ENCODE peak calls at places on chromosome 22, in nine cellular contexts. M, A, O, N, D, Y, X, U and H are unnamed samples.

GRCh38 chr22:46593996-46594946 is 25.9 kb upstream of the GRAMD4 start:
- DNase-seq in Y (no peak), D (no peak), O (no peak), U (no peak), N (no peak), A (no peak), X (no peak), M (no peak), H (no peak)

GRCh38 chr22:39712081-39712480 is 141.5 kb downstream of the CACNA1I start:
- DNase-seq in Y (no peak), U (no peak), O (no peak), X (no peak), A (no peak), M (no peak), D (no peak), N (no peak), H (no peak)

GRCh38 chr22:26547426-26547825 is 35.2 kb upstream of the TFIP11 start:
- DNase-seq in O (no peak), U (no peak), X (no peak), N (no peak), Y (no peak), D (no peak), A (no peak), M (no peak), H (no peak)

GRCh38 chr22:36331912-36332622 is 55.7 kb downstream of the MYH9 start:
- DNase-seq in X (peak; percentile 42), O (no peak), A (no peak), D (no peak), N (no peak), U (peak; percentile 71), M (no peak), Y (peak; percentile 39), H (peak; percentile 68)

GRCh38 chr22:45831394-45831793 is 145.6 kb downstream of the WNT7B start:
- DNase-seq in Y (no peak), U (no peak), N (no peak), D (no peak), A (peak; percentile 10), O (no peak), M (no peak), X (no peak), H (no peak)

GRCh38 chr22:50001388-50002231 is 11.0 kb downstream of the IL17REL start:
- DNase-seq in N (no peak), A (no peak), M (no peak), D (no peak), O (no peak), X (no peak), Y (no peak), U (no peak), H (no peak)

GRCh38 chr22:38214248-38215056 is 12.7 kb downstream of the MAFF start:
- DNase-seq in A (no peak), M (peak; percentile 73), O (no peak), D (no peak), X (peak; percentile 66), U (no peak), Y (no peak), N (no peak), H (no peak)

GRCh38 chr22:43845981-43846380 is 16.3 kb downstream of the SULT4A1 start:
- DNase-seq in O (no peak), U (no peak), D (no peak), M (no peak), Y (no peak), A (no peak), N (no peak), X (no peak), H (no peak)

GRCh38 chr22:43537019-43537585 is 125.3 kb downstream of the MPPED1 start:
- DNase-seq in Y (no peak), A (no peak), N (no peak), D (no peak), O (no peak), X (no peak), U (no peak), M (no peak), H (peak; percentile 3)

GRCh38 chr22:44155115-44155514 is 25.6 kb upstream of the PARVG start:
- DNase-seq in M (no peak), U (no peak), X (no peak), O (no peak), A (no peak), Y (no peak), N (no peak), D (no peak), H (no peak)

GRCh38 chr22:29664731-29665130 is 55.1 kb upstream of the CABP7 start:
- DNase-seq in X (no peak), Y (no peak), N (no peak), O (no peak), D (no peak), M (no peak), A (no peak), U (no peak), H (no peak)

GRCh38 chr22:29072193-29072978 is 449 bp upstream of the KREMEN1 start:
- DNase-seq in Y (peak; percentile 82), M (peak; percentile 71), D (peak; percentile 72), A (peak; percentile 47), O (peak; percentile 54), U (peak; percentile 62), N (peak; percentile 56), X (peak; percentile 70), H (no peak)

GRCh38 chr22:21590809-21591641 is 23.5 kb downstream of the UBE2L3 start:
- DNase-seq in A (no peak), M (no peak), X (no peak), U (no peak), N (no peak), O (no peak), Y (no peak), D (no peak), H (no peak)

GRCh38 chr22:19917389-19918138 is 24.0 kb upstream of the COMT start:
- DNase-seq in A (no peak), N (no peak), X (no peak), U (no peak), O (no peak), M (no peak), Y (no peak), D (no peak), H (no peak)

GRCh38 chr22:49497266-49497665 is 330.4 kb downstream of the BRD1 start:
- DNase-seq in D (no peak), M (no peak), X (no peak), O (no peak), U (no peak), Y (no peak), N (no peak), A (no peak), H (no peak)

GRCh38 chr22:45597460-45598192 is 74.0 kb upstream of the ATXN10 start:
- DNase-seq in X (no peak), O (no peak), N (no peak), A (no peak), U (no peak), M (no peak), D (no peak), Y (no peak), H (no peak)

GRCh38 chr22:35477911-35478582 is 62.6 kb upstream of the RASD2 start:
- DNase-seq in X (no peak), A (peak; percentile 76), U (no peak), N (no peak), D (no peak), Y (peak; percentile 82), M (no peak), O (peak; percentile 43), H (peak; percentile 52)

GRCh38 chr22:45319319-45319675 is 9.6 kb downstream of the FAM118A start:
- DNase-seq in X (no peak), U (no peak), O (no peak), A (no peak), D (no peak), N (no peak), Y (no peak), M (no peak), H (no peak)

GRCh38 chr22:26304730-26305129 is 124.3 kb upstream of the ASPHD2 start:
- DNase-seq in M (no peak), U (no peak), D (no peak), N (no peak), O (no peak), Y (no peak), X (no peak), A (no peak), H (no peak)

GRCh38 chr22:43883012-43883661 is 8.7 kb downstream of the PNPLA5 start:
- DNase-seq in Y (peak; percentile 55), M (peak; percentile 65), O (peak; percentile 66), A (peak; percentile 52), D (no peak), N (no peak), X (peak; percentile 16), U (peak; percentile 28), H (peak; percentile 41)

GRCh38 chr22:35128637-35129036 is 62.7 kb downstream of the ISX start:
- DNase-seq in M (no peak), O (no peak), Y (no peak), N (no peak), X (no peak), U (no peak), A (no peak), D (no peak), H (no peak)

GRCh38 chr22:28600546-28601143 is 79.0 kb downstream of the TTC28 start:
- DNase-seq in U (peak; percentile 11), N (no peak), X (no peak), O (peak; percentile 52), A (no peak), M (no peak), D (no peak), Y (peak; percentile 26), H (peak; percentile 14)

GRCh38 chr22:20651286-20651685 is 122.6 kb upstream of the SERPIND1 start:
- DNase-seq in U (no peak), N (no peak), O (no peak), X (no peak), D (no peak), Y (no peak), A (no peak), M (no peak), H (no peak)

GRCh38 chr22:48483764-48484528 is 1343.7 kb downstream of the BRD1 start:
- DNase-seq in Y (no peak), O (no peak), X (no peak), M (no peak), N (no peak), D (no peak), U (no peak), A (no peak), H (no peak)

GRCh38 chr22:20319041-20319744 is 667 bp downstream of the DGCR6L start:
- DNase-seq in U (no peak), Y (no peak), M (peak; percentile 18), N (no peak), A (no peak), X (no peak), O (no peak), D (no peak), H (no peak)

GRCh38 chr22:37284807-37285355 is 2.6 kb downstream of the CYTH4 start:
- DNase-seq in A (no peak), D (no peak), Y (no peak), N (no peak), X (peak; percentile 39), O (no peak), M (no peak), U (peak; percentile 97), H (peak; percentile 88)

GRCh38 chr22:24465566-24465965 is 29.6 kb upstream of the UPB1 start:
- DNase-seq in U (no peak), N (no peak), O (no peak), D (no peak), A (peak; percentile 87), Y (no peak), X (no peak), M (no peak), H (no peak)

GRCh38 chr22:20146777-20147176 is 4.1 kb downstream of the CCDC188 start:
- DNase-seq in A (no peak), X (no peak), U (no peak), D (no peak), N (no peak), O (no peak), Y (no peak), M (no peak), H (no peak)

GRCh38 chr22:50206599-50206998 is 5.8 kb downstream of the SELENOO start:
- DNase-seq in O (no peak), N (no peak), U (no peak), A (no peak), D (no peak), Y (no peak), X (no peak), M (peak; percentile 42), H (no peak)

GRCh38 chr22:27206001-27206746 is 548.8 kb downstream of the MIAT start:
- DNase-seq in D (no peak), N (no peak), Y (no peak), U (no peak), M (no peak), O (no peak), A (peak; percentile 30), X (no peak), H (no peak)

GRCh38 chr22:29625090-29625825 is 21.8 kb downstream of the NF2 start:
- DNase-seq in X (no peak), D (no peak), U (no peak), N (no peak), O (peak; percentile 33), A (no peak), M (peak; percentile 22), Y (no peak), H (peak; percentile 38)